ENCODE peak calls at places on chromosomes 2 and 18, in four cellular contexts. F is stimulated activated CD4-positive, alpha-beta T cell treated with anti-CD3 and anti-CD28 coated beads, Interleukin-15, amount 100 ng/mL, for 24 hours; K is hypothalamus; P is NCI-H1105 treated with DMSO at 0.1 percent for 48 hours. U is an unnamed sample.

GRCh38 chr2:238700506-238701050 is 147.3 kb upstream of the TWIST2 start:
- DNase-seq in F (no peak), K (no peak), P (no peak), U (no peak)

GRCh38 chr2:217655656-217656055 is 347.1 kb downstream of the TNS1 start:
- DNase-seq in F (no peak), K (no peak), P (no peak), U (no peak)

GRCh38 chr2:172623249-172623965 is 67.5 kb downstream of the PDK1 start:
- DNase-seq in F (no peak), K (no peak), P (no peak), U (peak; percentile 84)

GRCh38 chr2:130241041-130241707 is 42.9 kb upstream of the TUBA3E start:
- DNase-seq in F (no peak), K (no peak), P (no peak), U (no peak)

GRCh38 chr2:224969633-224970292 is 72.5 kb downstream of the DOCK10 start:
- DNase-seq in F (no peak), K (no peak), P (no peak), U (no peak)

GRCh38 chr18:68797901-68798300 is at the start of gene CCDC102B:
- DNase-seq in F (no peak), K (no peak), P (no peak), U (peak; percentile 73)

GRCh38 chr2:164781394-164781793 is 60.2 kb downstream of the COBLL1 start:
- DNase-seq in F (no peak), K (no peak), P (no peak), U (no peak)

GRCh38 chr2:111133603-111134002 is 12.9 kb downstream of the BCL2L11 start:
- DNase-seq in F (no peak), K (no peak), P (no peak), U (no peak)

GRCh38 chr2:8633735-8634313 is 48.0 kb upstream of the ID2 start:
- DNase-seq in F (no peak), K (no peak), P (no peak), U (peak; percentile 41)

GRCh38 chr2:110120171-110121051 is 4.8 kb upstream of the MALL start:
- DNase-seq in F (no peak), K (no peak), P (no peak), U (peak; percentile 31)

GRCh38 chr2:32697156-32697555 is 69.3 kb downstream of the TTC27 start:
- DNase-seq in F (no peak), K (no peak), P (no peak), U (peak; percentile 68)

GRCh38 chr2:177474904-177475474 is 82.4 kb downstream of the AGPS start:
- DNase-seq in F (no peak), K (no peak), P (no peak), U (peak; percentile 7)

GRCh38 chr2:178479275-178479616 is 846 bp upstream of the FKBP7 start:
- DNase-seq in F (no peak), K (no peak), P (no peak), U (no peak)

GRCh38 chr2:187644991-187645390 is 90.8 kb upstream of the TFPI start:
- DNase-seq in F (no peak), K (no peak), P (no peak), U (peak; percentile 12)

GRCh38 chr2:195388024-195388423 is 269.0 kb upstream of the SLC39A10 start:
- DNase-seq in F (no peak), K (no peak), P (no peak), U (no peak)